ENCODE peak calls at places on chromosome 1, in nine cellular contexts. P is thoracic aorta; M is uterus; T is AG04450; R is mesendoderm; N is CD8-positive, alpha-beta T cell; F is ovary; B is SK-N-SH; Q is A549. A is an unnamed sample.

GRCh38 chr1:4062992-4063391 is 162.9 kb upstream of the C1orf174 start:
- DNase-seq in P (no peak), M (no peak), T (no peak), R (no peak), N (no peak), F (no peak), B (no peak), Q (no peak), A (no peak)

GRCh38 chr1:183163311-183163710 is 22.8 kb upstream of the LAMC2 start:
- DNase-seq in P (no peak), M (no peak), T (peak; percentile 50), R (no peak), N (no peak), F (no peak), B (no peak), Q (peak; percentile 84), A (no peak)

GRCh38 chr1:200296091-200296661 is 113.7 kb downstream of the ZNF281 start:
- DNase-seq in P (no peak), M (no peak), T (no peak), R (no peak), N (no peak), F (no peak), B (no peak), Q (peak; percentile 32), A (no peak)

GRCh38 chr1:45359882-45360513 is 19.8 kb upstream of the MUTYH start:
- DNase-seq in P (no peak), M (peak; percentile 74), T (peak; percentile 38), R (peak; percentile 49), N (no peak), F (peak; percentile 69), B (peak; percentile 37), Q (peak; percentile 48), A (peak; percentile 30)

GRCh38 chr1:94560333-94560732 is 18.8 kb upstream of the F3 start:
- DNase-seq in P (no peak), M (no peak), T (no peak), R (no peak), N (no peak), F (no peak), B (no peak), Q (no peak), A (no peak)

GRCh38 chr1:198794498-198794897 is 155.7 kb downstream of the PTPRC start:
- DNase-seq in P (no peak), M (no peak), T (peak; percentile 39), R (no peak), N (no peak), F (no peak), B (no peak), Q (no peak), A (no peak)

GRCh38 chr1:64405833-64406232 is 64.1 kb upstream of the CACHD1 start:
- DNase-seq in P (no peak), M (no peak), T (no peak), R (no peak), N (no peak), F (no peak), B (no peak), Q (no peak), A (no peak)

GRCh38 chr1:215052256-215052655 is 30.3 kb upstream of the KCNK2 start:
- DNase-seq in P (no peak), M (no peak), T (no peak), R (no peak), N (no peak), F (no peak), B (no peak), Q (no peak), A (no peak)

GRCh38 chr1:154896811-154897286 is 26.8 kb upstream of the KCNN3 start:
- DNase-seq in P (no peak), M (no peak), T (no peak), R (no peak), N (no peak), F (no peak), B (no peak), Q (no peak), A (no peak)

GRCh38 chr1:203969846-203970245 is 103.1 kb upstream of the SOX13 start:
- DNase-seq in P (no peak), M (no peak), T (no peak), R (no peak), N (no peak), F (no peak), B (no peak), Q (no peak), A (no peak)

GRCh38 chr1:46362158-46362557 is 21.6 kb downstream of the NSUN4 start:
- DNase-seq in P (no peak), M (no peak), T (no peak), R (no peak), N (no peak), F (no peak), B (no peak), Q (no peak), A (no peak)
- H3K27ac ChIP-seq in P (no peak overlapping the region), M (no peak overlapping the region), T (no peak overlapping the region), R (no peak overlapping the region), N (no peak overlapping the region), F (no peak overlapping the region), B (no peak overlapping the region), Q (no peak overlapping the region), A (no peak overlapping the region)

GRCh38 chr1:26972390-26972789 is 12.1 kb upstream of the KDF1 start:
- DNase-seq in P (no peak), M (no peak), T (no peak), R (no peak), N (no peak), F (no peak), B (no peak), Q (no peak), A (no peak)

GRCh38 chr1:26970810-26971209 is 10.5 kb upstream of the KDF1 start:
- DNase-seq in P (no peak), M (no peak), T (no peak), R (no peak), N (no peak), F (no peak), B (no peak), Q (peak; percentile 61), A (no peak)

GRCh38 chr1:26972821-26973220 is 12.6 kb upstream of the KDF1 start:
- DNase-seq in P (no peak), M (no peak), T (no peak), R (no peak), N (no peak), F (no peak), B (no peak), Q (no peak), A (no peak)

GRCh38 chr1:26976621-26977510 is 16.6 kb upstream of the KDF1 start:
- DNase-seq in P (no peak), M (no peak), T (no peak), R (no peak), N (no peak), F (no peak), B (no peak), Q (no peak), A (no peak)

GRCh38 chr1:26971590-26971989 is 11.3 kb upstream of the KDF1 start:
- DNase-seq in P (no peak), M (no peak), T (no peak), R (no peak), N (no peak), F (no peak), B (no peak), Q (no peak), A (no peak)
- H3K27ac ChIP-seq in P (no peak overlapping the region), M (no peak overlapping the region), T (no peak overlapping the region), R (no peak overlapping the region), N (no peak overlapping the region), F (no peak overlapping the region), B (no peak overlapping the region), Q (no peak overlapping the region), A (no peak overlapping the region)

GRCh38 chr1:225654688-225655508 is 2.0 kb upstream of the ENAH start:
- DNase-seq in P (no peak), M (no peak), T (no peak), R (no peak), N (no peak), F (no peak), B (no peak), Q (no peak), A (no peak)

GRCh38 chr1:225653463-225654276 is 747 bp upstream of the ENAH start:
- DNase-seq in P (peak; percentile 48), M (peak; percentile 88), T (no peak), R (peak; percentile 77), N (no peak), F (peak; percentile 85), B (no peak), Q (peak; percentile 75), A (peak; percentile 79)

GRCh38 chr1:225652726-225653462 is at the start of gene ENAH:
- DNase-seq in P (peak; percentile 24), M (peak; percentile 85), T (no peak), R (peak; percentile 83), N (no peak), F (peak; percentile 92), B (peak; percentile 96), Q (peak; percentile 88), A (peak; percentile 92)

GRCh38 chr1:225655509-225656258 is 2.8 kb upstream of the ENAH start:
- DNase-seq in P (peak; percentile 37), M (peak; percentile 80), T (peak; percentile 93), R (peak; percentile 73), N (no peak), F (peak; percentile 69), B (no peak), Q (peak; percentile 94), A (peak; percentile 61)

DNA sequence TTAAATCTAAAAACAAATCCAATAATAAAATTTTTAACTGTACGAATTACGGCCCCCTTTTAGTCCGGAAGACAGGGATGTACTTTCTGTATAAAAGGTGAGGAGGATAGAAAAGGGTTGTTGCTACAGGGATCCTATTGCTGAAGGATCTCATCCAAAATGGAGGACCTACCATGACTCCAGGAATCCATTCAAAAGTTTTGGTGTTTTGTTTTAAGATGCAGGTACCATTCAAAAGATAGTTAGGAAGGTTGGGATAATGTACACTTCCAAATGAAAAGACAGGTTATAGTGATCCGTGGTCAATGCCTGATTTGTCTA is 1.3 kb upstream of the ENAH start:
- DNase-seq in P (no peak), M (no peak), T (no peak), R (no peak), N (no peak), F (no peak), B (no peak), Q (peak; percentile 27), A (no peak)
- H3K27ac ChIP-seq in P (peak overlapping the region; percentile 99), M (peak overlapping the region; percentile 100), T (peak overlapping the region; percentile 72), R (no peak overlapping the region), N (no peak overlapping the region), F (peak overlapping the region; percentile 99), B (peak overlapping the region; percentile 95), Q (peak overlapping the region; percentile 100), A (peak overlapping the region; percentile 96)

GRCh38 chr1:234499119-234500039 is 20.4 kb upstream of the TARBP1 start:
- DNase-seq in P (peak; percentile 75), M (peak; percentile 91), T (peak; percentile 69), R (peak; percentile 86), N (peak; percentile 65), F (peak; percentile 95), B (peak; percentile 85), Q (peak; percentile 87), A (peak; percentile 93)

GRCh38 chr1:234497589-234497988 is 18.6 kb upstream of the TARBP1 start:
- DNase-seq in P (no peak), M (no peak), T (no peak), R (no peak), N (no peak), F (no peak), B (no peak), Q (no peak), A (no peak)

GRCh38 chr1:234495231-234495990 is 16.4 kb upstream of the TARBP1 start:
- DNase-seq in P (no peak), M (no peak), T (peak; percentile 72), R (no peak), N (no peak), F (no peak), B (no peak), Q (peak; percentile 83), A (no peak)

GRCh38 chr1:234500269-234500668 is 21.3 kb upstream of the TARBP1 start:
- DNase-seq in P (peak; percentile 28), M (peak; percentile 54), T (no peak), R (no peak), N (no peak), F (no peak), B (no peak), Q (no peak), A (no peak)

GRCh38 chr1:234498448-234499118 is 19.6 kb upstream of the TARBP1 start:
- DNase-seq in P (no peak), M (no peak), T (no peak), R (no peak), N (no peak), F (no peak), B (no peak), Q (no peak), A (no peak)
- H3K27ac ChIP-seq in P (peak overlapping the region; percentile 95), M (peak overlapping the region; percentile 87), T (peak overlapping the region; percentile 93), R (no peak overlapping the region), N (no peak overlapping the region), F (peak overlapping the region; percentile 74), B (peak overlapping the region; percentile 71), Q (peak overlapping the region; percentile 88), A (peak overlapping the region; percentile 94)

A was measured in substantia nigra.